ENCODE peak calls at places on chromosomes 7 and 10, in seven cellular contexts. One of them, this sample, is unnamed.

GRCh38 chr7:106010331-106010730 is 47.3 kb downstream of the CDHR3 start:
- DNase-seq in K562: no peak
- DNase-seq in A549: no peak
- DNase-seq in tibial nerve: no peak
- DNase-seq in GM12878: no peak
- DNase-seq in endothelial cell of umbilical vein: no peak
- DNase-seq in suprapubic skin: no peak
- DNase-seq in this sample: no peak

GRCh38 chr7:27166475-27167169 is 1.3 kb upstream of the HOXA9 start:
- DNase-seq in K562: no peak
- DNase-seq in suprapubic skin: peak
- DNase-seq in A549: no peak
- DNase-seq in endothelial cell of umbilical vein: no peak
- DNase-seq in tibial nerve: no peak
- DNase-seq in GM12878: no peak
- DNase-seq in this sample: no peak

GRCh38 chr10:77604063-77604462 is 33.5 kb downstream of the KCNMA1 start:
- DNase-seq in tibial nerve: no peak
- DNase-seq in suprapubic skin: no peak
- DNase-seq in endothelial cell of umbilical vein: no peak
- DNase-seq in K562: no peak
- DNase-seq in A549: no peak
- DNase-seq in GM12878: no peak
- DNase-seq in this sample: no peak

GRCh38 chr10:43209064-43209455 is 57.8 kb downstream of the RASGEF1A start:
- DNase-seq in K562: no peak
- DNase-seq in endothelial cell of umbilical vein: no peak
- DNase-seq in A549: no peak
- DNase-seq in GM12878: no peak
- DNase-seq in suprapubic skin: peak
- DNase-seq in tibial nerve: no peak
- DNase-seq in this sample: no peak

GRCh38 chr7:46160861-46161260 is 239.8 kb upstream of the IGFBP3 start:
- DNase-seq in tibial nerve: no peak
- DNase-seq in endothelial cell of umbilical vein: no peak
- DNase-seq in suprapubic skin: no peak
- DNase-seq in GM12878: no peak
- DNase-seq in K562: no peak
- DNase-seq in A549: no peak
- DNase-seq in this sample: no peak

GRCh38 chr7:132187869-132188789 is 388.1 kb downstream of the PLXNA4 start:
- DNase-seq in tibial nerve: no peak
- DNase-seq in GM12878: no peak
- DNase-seq in suprapubic skin: no peak
- DNase-seq in K562: no peak
- DNase-seq in A549: no peak
- DNase-seq in endothelial cell of umbilical vein: no peak
- DNase-seq in this sample: no peak

GRCh38 chr10:73094249-73094850 is 2.3 kb downstream of the P4HA1 start:
- DNase-seq in suprapubic skin: no peak
- DNase-seq in endothelial cell of umbilical vein: peak
- DNase-seq in A549: peak
- DNase-seq in GM12878: no peak
- DNase-seq in K562: no peak
- DNase-seq in tibial nerve: no peak
- DNase-seq in this sample: peak

GRCh38 chr7:66747385-66748126 is 7.0 kb downstream of the RABGEF1 start:
- DNase-seq in A549: no peak
- DNase-seq in GM12878: no peak
- DNase-seq in tibial nerve: no peak
- DNase-seq in endothelial cell of umbilical vein: no peak
- DNase-seq in suprapubic skin: no peak
- DNase-seq in K562: no peak
- DNase-seq in this sample: no peak

GRCh38 chr7:124033093-124033806 is 383 bp upstream of the TMEM229A start:
- DNase-seq in suprapubic skin: no peak
- DNase-seq in A549: no peak
- DNase-seq in tibial nerve: no peak
- DNase-seq in GM12878: no peak
- DNase-seq in K562: peak
- DNase-seq in endothelial cell of umbilical vein: no peak
- DNase-seq in this sample: no peak

GRCh38 chr7:102933763-102934162 is 21.0 kb downstream of the LRRC17 start:
- DNase-seq in GM12878: no peak
- DNase-seq in K562: no peak
- DNase-seq in tibial nerve: no peak
- DNase-seq in A549: no peak
- DNase-seq in suprapubic skin: peak
- DNase-seq in endothelial cell of umbilical vein: no peak
- DNase-seq in this sample: no peak

GRCh38 chr10:92387289-92387940 is 96.4 kb downstream of the MARCHF5 start:
- DNase-seq in K562: peak
- DNase-seq in tibial nerve: no peak
- DNase-seq in GM12878: no peak
- DNase-seq in A549: peak
- DNase-seq in endothelial cell of umbilical vein: peak
- DNase-seq in suprapubic skin: no peak
- DNase-seq in this sample: peak

GRCh38 chr10:83166344-83166743 is 973.0 kb upstream of the GHITM start:
- DNase-seq in K562: no peak
- DNase-seq in endothelial cell of umbilical vein: no peak
- DNase-seq in A549: peak
- DNase-seq in suprapubic skin: no peak
- DNase-seq in tibial nerve: no peak
- DNase-seq in GM12878: no peak
- DNase-seq in this sample: no peak

GRCh38 chr7:82235710-82236109 is 207.9 kb downstream of the CACNA2D1 start:
- DNase-seq in tibial nerve: no peak
- DNase-seq in endothelial cell of umbilical vein: peak
- DNase-seq in suprapubic skin: no peak
- DNase-seq in GM12878: no peak
- DNase-seq in K562: no peak
- DNase-seq in A549: no peak
- DNase-seq in this sample: no peak

GRCh38 chr10:119849031-119849789 is 23.4 kb downstream of the MCMBP start:
- DNase-seq in tibial nerve: no peak
- DNase-seq in suprapubic skin: no peak
- DNase-seq in A549: peak
- DNase-seq in K562: no peak
- DNase-seq in endothelial cell of umbilical vein: no peak
- DNase-seq in GM12878: no peak
- DNase-seq in this sample: no peak

GRCh38 chr10:120253131-120253530 is 203.9 kb upstream of the PLPP4 start:
- DNase-seq in suprapubic skin: no peak
- DNase-seq in tibial nerve: no peak
- DNase-seq in A549: no peak
- DNase-seq in endothelial cell of umbilical vein: no peak
- DNase-seq in K562: no peak
- DNase-seq in GM12878: no peak
- DNase-seq in this sample: no peak

DNA sequence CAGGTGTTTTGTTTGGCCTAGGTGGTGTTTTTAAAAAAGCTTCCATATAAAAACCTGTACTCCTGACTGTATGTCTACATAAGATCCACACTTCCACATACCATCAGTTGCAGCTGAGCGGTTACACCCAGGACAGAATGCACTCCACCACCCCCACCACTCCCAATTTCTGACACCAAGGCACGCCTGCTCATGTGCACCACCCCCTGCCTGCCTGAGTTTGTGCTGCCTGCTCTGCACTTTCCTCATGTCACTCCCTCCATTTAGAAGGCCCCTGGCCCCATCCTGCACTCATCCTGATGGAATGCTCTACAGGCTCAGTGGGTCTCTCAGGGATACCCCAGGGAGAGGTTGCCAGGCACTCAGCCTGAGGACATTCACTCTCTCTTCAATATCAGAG is 6.5 kb downstream of the VPS41 start:
- DNase-seq in K562: no peak
- DNase-seq in suprapubic skin: no peak
- DNase-seq in endothelial cell of umbilical vein: no peak
- DNase-seq in GM12878: no peak
- DNase-seq in A549: no peak
- DNase-seq in tibial nerve: no peak
- DNase-seq in this sample: peak
- TF ChIP-seq POLR2A in K562: no peak
- TF ChIP-seq POLR2A in suprapubic skin: no peak
- TF ChIP-seq POLR2A in endothelial cell of umbilical vein: no peak
- TF ChIP-seq POLR2A in GM12878: no peak
- TF ChIP-seq POLR2A in A549: no peak
- TF ChIP-seq POLR2A in tibial nerve: no peak
- TF ChIP-seq POLR2A in this sample: no peak

DNA sequence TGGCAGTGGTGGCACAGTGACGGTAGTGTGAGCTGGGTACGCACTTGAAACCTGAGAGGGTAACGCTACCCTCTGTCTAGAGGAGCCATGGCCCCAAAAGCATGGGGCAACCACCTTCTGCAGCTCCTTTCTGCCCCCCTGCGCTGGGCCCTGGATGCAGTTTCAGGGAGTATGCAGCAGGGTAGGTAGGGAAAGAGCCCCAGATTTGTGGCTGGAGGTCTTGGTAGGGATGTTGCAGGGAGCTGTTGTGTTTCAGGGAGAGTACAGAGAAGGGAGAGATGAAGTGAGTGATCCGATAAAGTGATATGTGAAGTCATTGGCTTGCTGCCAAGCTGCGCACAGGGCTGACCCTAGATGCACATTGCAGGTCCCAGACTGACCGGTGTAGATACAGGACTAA is 2.7 kb upstream of the PGAM2 start:
- DNase-seq in suprapubic skin: no peak
- DNase-seq in K562: no peak
- DNase-seq in GM12878: no peak
- DNase-seq in tibial nerve: no peak
- DNase-seq in endothelial cell of umbilical vein: no peak
- DNase-seq in A549: no peak
- DNase-seq in this sample: peak
- TF ChIP-seq POLR2A in suprapubic skin: no peak
- TF ChIP-seq POLR2A in K562: peak
- TF ChIP-seq POLR2A in GM12878: peak
- TF ChIP-seq POLR2A in tibial nerve: no peak
- TF ChIP-seq POLR2A in endothelial cell of umbilical vein: no peak
- TF ChIP-seq POLR2A in A549: no peak
- TF ChIP-seq POLR2A in this sample: no peak

DNA sequence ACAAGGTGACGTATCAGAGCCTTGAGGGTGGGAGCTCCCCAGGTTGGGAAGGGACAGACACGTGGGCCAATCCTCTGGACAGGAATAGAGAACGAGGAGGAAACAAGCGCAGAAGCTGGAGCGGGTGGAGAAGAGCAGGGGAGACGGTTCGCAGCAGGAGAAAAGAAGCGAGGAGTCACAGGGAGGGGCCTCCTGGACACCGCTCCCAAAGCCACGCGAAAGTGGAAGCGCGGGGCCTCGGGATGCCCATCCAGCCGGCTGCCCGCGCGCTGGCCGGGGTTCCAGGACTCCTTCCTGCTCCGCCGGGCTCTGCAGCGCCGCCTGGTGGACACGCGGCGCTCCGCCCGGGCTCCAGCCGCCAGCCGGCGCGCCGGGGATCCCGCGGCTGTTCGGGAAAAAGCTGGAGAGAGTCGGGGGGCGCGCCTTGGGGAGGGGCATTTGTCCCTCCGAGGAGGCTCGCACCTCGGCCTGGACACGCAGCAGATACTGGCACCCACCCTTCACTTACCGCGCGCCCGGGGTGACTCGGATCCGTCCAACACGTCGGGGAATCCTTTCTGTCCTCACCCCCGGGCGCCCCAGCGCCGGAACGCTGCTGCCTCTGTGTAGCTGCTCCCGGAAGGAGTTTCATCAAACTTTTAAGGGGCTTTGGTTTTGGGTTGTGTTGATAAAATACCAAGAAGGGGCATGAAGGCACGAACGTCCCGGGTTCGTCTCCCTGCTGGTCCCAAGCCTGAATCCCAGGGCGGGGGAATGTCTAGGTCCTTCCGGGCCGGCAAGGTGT is 6.2 kb downstream of the ZNF503 start:
- DNase-seq in A549: peak
- DNase-seq in tibial nerve: no peak
- DNase-seq in endothelial cell of umbilical vein: peak
- DNase-seq in K562: peak
- DNase-seq in GM12878: no peak
- DNase-seq in suprapubic skin: peak
- DNase-seq in this sample: peak
- TF ChIP-seq POLR2A in A549: no peak
- TF ChIP-seq POLR2A in tibial nerve: no peak
- TF ChIP-seq POLR2A in endothelial cell of umbilical vein: no peak
- TF ChIP-seq POLR2A in K562: no peak
- TF ChIP-seq POLR2A in GM12878: no peak
- TF ChIP-seq POLR2A in suprapubic skin: no peak
- TF ChIP-seq POLR2A in this sample: no peak

GRCh38 chr10:102773986-102774385 is 30.2 kb downstream of the WBP1L start:
- DNase-seq in suprapubic skin: no peak
- DNase-seq in A549: no peak
- DNase-seq in GM12878: no peak
- DNase-seq in K562: no peak
- DNase-seq in tibial nerve: no peak
- DNase-seq in endothelial cell of umbilical vein: peak
- DNase-seq in this sample: peak

GRCh38 chr10:102777696-102778530 is 34.2 kb downstream of the WBP1L start:
- DNase-seq in endothelial cell of umbilical vein: no peak
- DNase-seq in K562: no peak
- DNase-seq in suprapubic skin: no peak
- DNase-seq in GM12878: no peak
- DNase-seq in A549: no peak
- DNase-seq in tibial nerve: no peak
- DNase-seq in this sample: no peak

GRCh38 chr10:102775201-102775972 is 31.6 kb downstream of the WBP1L start:
- DNase-seq in K562: no peak
- DNase-seq in A549: no peak
- DNase-seq in suprapubic skin: no peak
- DNase-seq in GM12878: no peak
- DNase-seq in tibial nerve: peak
- DNase-seq in endothelial cell of umbilical vein: peak
- DNase-seq in this sample: no peak

GRCh38 chr10:102776779-102777417 is 33.1 kb downstream of the WBP1L start:
- DNase-seq in A549: peak
- DNase-seq in tibial nerve: peak
- DNase-seq in GM12878: no peak
- DNase-seq in suprapubic skin: peak
- DNase-seq in endothelial cell of umbilical vein: peak
- DNase-seq in K562: peak
- DNase-seq in this sample: peak

DNA sequence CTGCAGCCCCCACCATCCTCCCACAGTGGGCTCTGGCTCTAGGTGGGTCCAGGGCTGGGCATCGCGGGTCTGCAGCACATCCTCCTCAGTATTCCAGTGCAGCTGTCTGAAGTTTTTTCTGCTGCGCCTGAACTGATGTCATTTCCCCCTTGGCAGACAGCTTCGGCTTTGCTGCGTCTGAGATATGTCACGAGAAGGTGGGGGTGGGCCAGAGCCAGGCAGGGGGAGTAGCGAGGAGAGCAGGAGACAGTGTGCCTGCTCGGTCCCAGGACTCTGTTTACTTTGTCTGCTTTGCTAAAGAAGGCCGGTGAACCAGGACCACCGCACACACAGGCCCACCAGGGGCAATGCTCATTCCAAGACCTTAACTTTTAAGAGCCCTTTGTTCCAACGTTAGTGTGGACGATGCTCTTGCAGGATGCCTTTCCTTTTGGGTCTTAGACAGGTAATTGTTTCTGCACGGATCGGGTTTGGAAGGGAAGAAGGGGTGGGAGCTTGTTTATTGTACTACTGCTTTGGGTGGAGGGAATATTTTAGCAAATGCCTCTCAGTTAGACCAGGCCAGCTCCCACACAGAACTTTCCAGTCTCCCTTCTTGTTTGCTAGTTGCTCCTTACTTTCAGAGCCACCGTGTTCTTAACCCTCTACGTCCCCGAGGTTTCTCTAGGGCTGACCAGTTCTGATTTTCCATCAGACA is 32.4 kb downstream of the WBP1L start:
- DNase-seq in GM12878: no peak
- DNase-seq in endothelial cell of umbilical vein: peak
- DNase-seq in A549: no peak
- DNase-seq in suprapubic skin: peak
- DNase-seq in tibial nerve: peak
- DNase-seq in K562: peak
- DNase-seq in this sample: peak
- TF ChIP-seq POLR2A in GM12878: no peak
- TF ChIP-seq POLR2A in endothelial cell of umbilical vein: no peak
- TF ChIP-seq POLR2A in A549: no peak
- TF ChIP-seq POLR2A in suprapubic skin: no peak
- TF ChIP-seq POLR2A in tibial nerve: peak
- TF ChIP-seq POLR2A in K562: no peak
- TF ChIP-seq POLR2A in this sample: peak